ENCODE peak calls at places on chromosomes 3 and 15, in ten cellular contexts. X is endothelial cell of umbilical vein, D is ovary, I is uterus, V is A549, B is transverse colon, P is HCT116, L is esophagus muscularis mucosa, T is heart left ventricle, C is body of pancreas. W is an unnamed sample.

GRCh38 chr3:28042707-28043106 is 198.7 kb upstream of the CMC1 start:
- DNase-seq in X (no peak), D (no peak), I (no peak), V (no peak), B (no peak), P (no peak), L (no peak), T (no peak), C (no peak), W (no peak)

GRCh38 chr3:120496278-120496975 is 45.6 kb upstream of the FSTL1 start:
- DNase-seq in X (peak; percentile 69), D (no peak), I (no peak), V (peak; percentile 21), B (no peak), P (no peak), L (peak; percentile 42), T (no peak), C (no peak), W (peak; percentile 51)

GRCh38 chr3:55501905-55502304 is 14.8 kb upstream of the WNT5A start:
- DNase-seq in X (no peak), D (no peak), I (no peak), V (no peak), B (no peak), P (no peak), L (no peak), T (no peak), C (no peak), W (no peak)

GRCh38 chr3:113053169-113053568 is 62.4 kb downstream of the GTPBP8 start:
- DNase-seq in X (no peak), D (no peak), I (no peak), V (no peak), B (no peak), P (no peak), L (no peak), T (no peak), C (no peak), W (no peak)

GRCh38 chr3:30428251-30428650 is 178.2 kb upstream of the TGFBR2 start:
- DNase-seq in X (no peak), D (no peak), I (no peak), V (no peak), B (no peak), P (no peak), L (no peak), T (no peak), C (no peak), W (no peak)

GRCh38 chr3:112382543-112383160 is 49.7 kb downstream of the CD200 start:
- DNase-seq in X (no peak), D (no peak), I (no peak), V (no peak), B (no peak), P (no peak), L (no peak), T (no peak), C (no peak), W (no peak)

GRCh38 chr3:46423588-46423987 is 16.5 kb downstream of the CCRL2 start:
- DNase-seq in X (no peak), D (no peak), I (no peak), V (no peak), B (no peak), P (no peak), L (no peak), T (no peak), C (no peak), W (no peak)

GRCh38 chr15:101316529-101316928 is 21.5 kb upstream of the SNRPA1 start:
- DNase-seq in X (no peak), D (no peak), I (no peak), V (no peak), B (no peak), P (no peak), L (no peak), T (no peak), C (peak; percentile 3), W (no peak)

GRCh38 chr3:111594205-111594604 is 941 bp downstream of the ZBED2 start:
- DNase-seq in X (no peak), D (no peak), I (no peak), V (peak; percentile 40), B (no peak), P (no peak), L (no peak), T (no peak), C (no peak), W (peak; percentile 60)

GRCh38 chr15:42108189-42108588 is 13.8 kb upstream of the PLA2G4D start:
- DNase-seq in X (no peak), D (no peak), I (no peak), V (no peak), B (no peak), P (no peak), L (no peak), T (no peak), C (no peak), W (no peak)

GRCh38 chr15:28934645-28935044 is 48.9 kb downstream of the APBA2 start:
- DNase-seq in X (no peak), D (no peak), I (no peak), V (no peak), B (no peak), P (no peak), L (no peak), T (no peak), C (no peak), W (no peak)

GRCh38 chr15:23694592-23694991 is 7.5 kb upstream of the NDN start:
- DNase-seq in X (no peak), D (no peak), I (no peak), V (no peak), B (no peak), P (no peak), L (no peak), T (no peak), C (no peak), W (no peak)

GRCh38 chr3:37996785-37997301 is 6.3 kb downstream of the VILL start:
- DNase-seq in X (peak; percentile 84), D (peak; percentile 78), I (peak; percentile 73), V (peak; percentile 86), B (peak; percentile 91), P (peak; percentile 79), L (peak; percentile 94), T (no peak), C (peak; percentile 88), W (peak; percentile 73)
- TF ChIP-seq POLR2A in X (no peak), D (no peak), I (no peak), V (no peak), B (no peak), P (no peak), L (no peak), T (no peak), C (no peak), W (no peak)

GRCh38 chr3:131028844-131029243 is 2.2 kb downstream of the NEK11 start:
- DNase-seq in X (no peak), D (no peak), I (no peak), V (no peak), B (no peak), P (no peak), L (no peak), T (no peak), C (no peak), W (no peak)

GRCh38 chr3:131031660-131032059 is 5.0 kb downstream of the NEK11 start:
- DNase-seq in X (no peak), D (no peak), I (no peak), V (no peak), B (no peak), P (no peak), L (no peak), T (no peak), C (no peak), W (no peak)

GRCh38 chr3:131025500-131025899 is 1.1 kb downstream of the ASTE1 start:
- DNase-seq in X (no peak), D (no peak), I (no peak), V (no peak), B (no peak), P (no peak), L (no peak), T (no peak), C (no peak), W (no peak)

GRCh38 chr3:131026321-131027151 is at the start of the genes ASTE1 and NEK11:
- DNase-seq in X (peak; percentile 84), D (peak; percentile 91), I (peak; percentile 78), V (peak; percentile 85), B (peak; percentile 93), P (peak; percentile 49), L (peak; percentile 97), T (peak; percentile 92), C (peak; percentile 89), W (peak; percentile 74)
- TF ChIP-seq POLR2A in X (peak; percentile 88), D (peak; percentile 49), I (no peak), V (peak; percentile 62), B (peak; percentile 84), P (peak; percentile 36), L (no peak), T (no peak), C (peak; percentile 89), W (peak; percentile 81)

GRCh38 chr15:78155355-78155939 is 6.3 kb downstream of the IDH3A start:
- DNase-seq in X (no peak), D (no peak), I (no peak), V (no peak), B (no peak), P (no peak), L (no peak), T (no peak), C (no peak), W (no peak)
- TF ChIP-seq POLR2A in X (no peak), D (no peak), I (no peak), V (no peak), B (no peak), P (no peak), L (no peak), T (no peak), C (no peak), W (no peak)

GRCh38 chr15:90265271-90266060 is at the start of gene NGRN:
- DNase-seq in X (peak; percentile 96), D (peak; percentile 93), I (peak; percentile 91), V (peak; percentile 96), B (peak; percentile 95), P (peak; percentile 81), L (peak; percentile 98), T (peak; percentile 94), C (peak; percentile 87), W (peak; percentile 63)

GRCh38 chr15:90266061-90266431 is 574 bp downstream of the NGRN start:
- DNase-seq in X (no peak), D (peak; percentile 54), I (no peak), V (peak; percentile 68), B (peak; percentile 40), P (peak; percentile 16), L (no peak), T (peak; percentile 44), C (no peak), W (no peak)

GRCh38 chr15:90262426-90262825 is 3.0 kb upstream of the NGRN start:
- DNase-seq in X (no peak), D (peak; percentile 15), I (no peak), V (no peak), B (no peak), P (no peak), L (no peak), T (no peak), C (no peak), W (no peak)

GRCh38 chr15:90266485-90266884 is 1.0 kb downstream of the NGRN start:
- DNase-seq in X (no peak), D (no peak), I (no peak), V (no peak), B (peak; percentile 34), P (no peak), L (no peak), T (no peak), C (no peak), W (no peak)

DNA sequence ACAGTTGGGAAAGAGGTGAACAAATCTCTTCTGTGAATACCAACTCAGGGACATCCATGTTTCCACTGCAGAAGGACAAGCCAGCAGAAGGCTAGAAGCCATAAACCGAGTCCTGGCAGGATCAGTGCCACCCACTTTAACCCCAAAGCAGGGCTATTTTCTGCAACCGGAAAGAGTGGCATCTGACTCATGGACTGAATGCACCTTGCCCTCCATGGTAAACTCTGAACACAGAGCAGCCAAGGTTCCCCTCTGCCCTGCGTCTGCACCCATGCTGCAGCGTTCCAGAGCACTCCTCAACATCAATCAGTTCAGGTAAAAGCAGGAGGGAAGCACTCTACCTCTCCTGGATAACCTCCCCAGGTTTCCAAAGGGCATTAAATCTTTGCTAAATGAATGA is 823 bp upstream of the NGRN start:
- DNase-seq in X (peak; percentile 48), D (no peak), I (no peak), V (peak; percentile 36), B (peak; percentile 73), P (no peak), L (no peak), T (no peak), C (no peak), W (no peak)
- TF ChIP-seq POLR2A in X (no peak), D (no peak), I (no peak), V (peak; percentile 43), B (no peak), P (no peak), L (no peak), T (no peak), C (no peak), W (no peak)

W was measured in H54.